ENCODE peak calls at places on chromosomes 11 and 22, in ten cellular contexts. H is choroid plexus epithelial cell, O is upper lobe of right lung, D is vagina, B is colonic mucosa, N is HCT116, Y is A549, R is uterus, K is skeletal muscle cell, U is mucosa of descending colon. Z is an unnamed sample.

GRCh38 chr11:69080361-69080973 is 31.7 kb downstream of the TPCN2 start:
- DNase-seq in H (no peak), O (no peak), D (no peak), B (no peak), N (no peak), Y (peak), R (no peak), K (no peak), U (no peak), Z (no peak)

GRCh38 chr11:19605500-19606371 is 106.9 kb upstream of the NAV2 start:
- DNase-seq in H (peak), O (no peak), D (peak), B (no peak), N (no peak), Y (no peak), R (no peak), K (peak), U (no peak), Z (no peak)

GRCh38 chr11:12179019-12179418 is 68.6 kb downstream of the MICAL2 start:
- DNase-seq in H (no peak), O (peak), D (no peak), B (peak), N (no peak), Y (no peak), R (no peak), K (no peak), U (peak), Z (peak)

GRCh38 chr11:130514316-130514715 is 65.9 kb downstream of the ADAMTS15 start:
- DNase-seq in H (peak), O (no peak), D (no peak), B (no peak), N (no peak), Y (no peak), R (no peak), K (peak), U (no peak), Z (no peak)

GRCh38 chr11:126914166-126914565 is 86.4 kb downstream of the KIRREL3 start:
- DNase-seq in H (no peak), O (no peak), D (no peak), B (no peak), N (no peak), Y (no peak), R (no peak), K (no peak), U (no peak), Z (no peak)

GRCh38 chr11:25981998-25982397 is 349.9 kb upstream of the ANO3 start:
- DNase-seq in H (peak), O (no peak), D (no peak), B (peak), N (no peak), Y (peak), R (no peak), K (peak), U (peak), Z (no peak)

GRCh38 chr11:134577801-134578200 is 165.8 kb upstream of the B3GAT1 start:
- DNase-seq in H (no peak), O (no peak), D (peak), B (no peak), N (no peak), Y (no peak), R (no peak), K (no peak), U (no peak), Z (no peak)

GRCh38 chr11:109971184-109971523 is 122.0 kb upstream of the ZC3H12C start:
- DNase-seq in H (peak), O (no peak), D (no peak), B (no peak), N (no peak), Y (no peak), R (no peak), K (peak), U (no peak), Z (no peak)

GRCh38 chr11:58580311-58580710 is 1.4 kb downstream of the ZFP91 start:
- DNase-seq in H (no peak), O (no peak), D (no peak), B (no peak), N (no peak), Y (no peak), R (no peak), K (no peak), U (no peak), Z (no peak)

GRCh38 chr11:22192289-22192641 is 620 bp upstream of the ANO5 start:
- DNase-seq in H (no peak), O (no peak), D (no peak), B (peak), N (no peak), Y (peak), R (no peak), K (no peak), U (peak), Z (no peak)

GRCh38 chr22:27476729-27477128 is 324.8 kb downstream of the MN1 start:
- DNase-seq in H (peak), O (no peak), D (no peak), B (no peak), N (peak), Y (peak), R (no peak), K (no peak), U (no peak), Z (no peak)

GRCh38 chr11:4636962-4637661 is at the start of gene OR51D1:
- DNase-seq in H (peak), O (peak), D (no peak), B (peak), N (peak), Y (peak), R (peak), K (peak), U (peak), Z (peak)

GRCh38 chr11:124798991-124799383 is 1.2 kb downstream of the MSANTD2 start:
- DNase-seq in H (peak), O (no peak), D (no peak), B (peak), N (no peak), Y (peak), R (no peak), K (no peak), U (peak), Z (no peak)

GRCh38 chr22:47112566-47112965 is 350.1 kb downstream of the TBC1D22A start:
- DNase-seq in H (no peak), O (no peak), D (no peak), B (no peak), N (no peak), Y (no peak), R (no peak), K (no peak), U (no peak), Z (no peak)

GRCh38 chr11:7871056-7871455 is 60.0 kb downstream of the OR10A6 start:
- DNase-seq in H (peak), O (no peak), D (no peak), B (no peak), N (no peak), Y (no peak), R (no peak), K (no peak), U (no peak), Z (no peak)

GRCh38 chr11:19258651-19259230 is 18.0 kb upstream of the E2F8 start:
- DNase-seq in H (no peak), O (no peak), D (no peak), B (no peak), N (no peak), Y (no peak), R (no peak), K (no peak), U (no peak), Z (no peak)

GRCh38 chr22:18056161-18056666 is 21.6 kb upstream of the PEX26 start:
- DNase-seq in H (peak), O (peak), D (no peak), B (no peak), N (no peak), Y (peak), R (no peak), K (no peak), U (peak), Z (no peak)

GRCh38 chr22:37631448-37632173 is 7.9 kb upstream of the SH3BP1 start:
- DNase-seq in H (no peak), O (no peak), D (no peak), B (no peak), N (no peak), Y (no peak), R (no peak), K (no peak), U (no peak), Z (no peak)

GRCh38 chr11:910044-910588 is 494 bp downstream of the CHID1 start:
- DNase-seq in H (no peak), O (no peak), D (no peak), B (no peak), N (no peak), Y (no peak), R (no peak), K (no peak), U (no peak), Z (no peak)

GRCh38 chr22:22929381-22930221 is 42.0 kb downstream of the IGLL5 start:
- DNase-seq in H (no peak), O (no peak), D (no peak), B (no peak), N (no peak), Y (no peak), R (no peak), K (no peak), U (no peak), Z (no peak)

GRCh38 chr22:48476599-48476998 is 1351.1 kb downstream of the BRD1 start:
- DNase-seq in H (no peak), O (peak), D (no peak), B (no peak), N (no peak), Y (no peak), R (no peak), K (no peak), U (no peak), Z (no peak)

GRCh38 chr22:20013382-20013871 is 3.2 kb downstream of the ARVCF start:
- DNase-seq in H (peak), O (peak), D (no peak), B (peak), N (no peak), Y (peak), R (peak), K (no peak), U (peak), Z (peak)

GRCh38 chr11:2751523-2752203 is 51.9 kb upstream of the KCNQ1OT1 start:
- DNase-seq in H (no peak), O (peak), D (no peak), B (no peak), N (no peak), Y (no peak), R (no peak), K (no peak), U (no peak), Z (peak)

GRCh38 chr22:28822930-28823481 is 22.6 kb upstream of the XBP1 start:
- DNase-seq in H (no peak), O (no peak), D (no peak), B (peak), N (no peak), Y (no peak), R (no peak), K (no peak), U (peak), Z (peak)

GRCh38 chr11:12539570-12539969 is 134.7 kb upstream of the TEAD1 start:
- DNase-seq in H (peak), O (no peak), D (no peak), B (no peak), N (no peak), Y (peak), R (no peak), K (peak), U (no peak), Z (no peak)

GRCh38 chr22:43885319-43885671 is 6.5 kb downstream of the PNPLA5 start:
- DNase-seq in H (no peak), O (no peak), D (no peak), B (no peak), N (no peak), Y (no peak), R (no peak), K (no peak), U (no peak), Z (no peak)
- H3K4me3 ChIP-seq in H (no peak), O (no peak), D (no peak), B (no peak), N (no peak), Y (no peak), R (no peak), K (no peak), U (no peak), Z (no peak)

GRCh38 chr11:66015936-66016792 is 4.4 kb downstream of the CST6 start:
- DNase-seq in H (no peak), O (no peak), D (no peak), B (no peak), N (no peak), Y (no peak), R (no peak), K (no peak), U (no peak), Z (no peak)

GRCh38 chr11:66013762-66014100 is 1.9 kb downstream of the CST6 start:
- DNase-seq in H (no peak), O (no peak), D (no peak), B (no peak), N (no peak), Y (no peak), R (no peak), K (no peak), U (no peak), Z (no peak)

GRCh38 chr11:66017354-66017753 is 5.5 kb downstream of the CST6 start:
- DNase-seq in H (no peak), O (no peak), D (no peak), B (no peak), N (no peak), Y (no peak), R (no peak), K (no peak), U (no peak), Z (no peak)

GRCh38 chr11:66016793-66017177 is 5.0 kb downstream of the CST6 start:
- DNase-seq in H (no peak), O (no peak), D (no peak), B (no peak), N (no peak), Y (no peak), R (no peak), K (no peak), U (no peak), Z (no peak)

DNA sequence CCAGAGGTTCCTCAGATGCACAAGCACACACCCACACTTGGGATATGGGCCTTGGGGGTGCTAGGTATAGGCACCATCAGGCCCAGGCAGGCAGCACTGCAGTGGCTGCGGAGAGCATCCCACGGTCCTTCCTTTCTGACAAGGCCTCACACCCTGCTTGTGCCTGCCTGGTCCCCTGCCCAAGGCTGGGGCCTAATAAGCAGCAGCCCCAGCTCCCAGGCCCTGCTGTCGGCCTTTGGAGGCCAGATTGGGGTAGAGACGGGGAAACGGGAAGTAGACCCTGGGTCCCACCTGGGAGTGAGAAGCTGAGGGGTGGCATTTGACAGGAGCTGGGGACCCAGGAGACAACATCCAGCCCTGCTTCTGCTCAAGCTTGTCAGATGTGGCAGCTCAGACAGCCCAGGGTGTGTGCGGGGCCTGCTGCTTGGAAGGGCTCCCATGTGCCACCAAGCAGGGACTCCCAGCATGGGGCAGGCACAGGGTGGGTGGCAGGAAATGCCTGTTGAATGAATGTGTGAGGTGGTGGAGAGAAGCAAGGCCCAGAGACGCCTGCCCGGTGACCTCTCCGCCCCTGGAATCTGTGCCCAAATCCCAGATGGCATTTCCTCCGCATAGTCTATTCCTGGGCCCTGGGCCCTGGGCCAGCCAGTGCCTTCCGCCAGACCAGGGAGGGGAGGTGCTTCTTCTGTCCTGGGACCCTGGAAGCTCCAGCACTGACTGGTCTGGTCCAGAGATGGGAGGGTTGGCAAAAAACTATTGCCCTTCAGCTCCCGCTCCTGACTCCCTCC is 3.5 kb downstream of the CST6 start:
- DNase-seq in H (no peak), O (no peak), D (no peak), B (no peak), N (peak), Y (no peak), R (no peak), K (no peak), U (no peak), Z (no peak)
- H3K4me3 ChIP-seq in H (no peak), O (no peak), D (no peak), B (no peak), N (peak), Y (no peak), R (no peak), K (no peak), U (no peak), Z (no peak)

GRCh38 chr22:50303848-50304527 is 3.5 kb downstream of the PLXNB2 start:
- DNase-seq in H (no peak), O (peak), D (no peak), B (peak), N (no peak), Y (peak), R (peak), K (no peak), U (peak), Z (peak)
- H3K4me3 ChIP-seq in H (peak), O (peak), D (peak), B (peak), N (peak), Y (peak), R (no peak), K (no peak), U (no peak), Z (no peak)

GRCh38 chr11:43575931-43576833 is 104.4 kb upstream of the HSD17B12 start:
- DNase-seq in H (no peak), O (no peak), D (no peak), B (no peak), N (no peak), Y (no peak), R (no peak), K (no peak), U (no peak), Z (no peak)

GRCh38 chr11:43573873-43574272 is 106.7 kb upstream of the HSD17B12 start:
- DNase-seq in H (no peak), O (no peak), D (no peak), B (no peak), N (no peak), Y (no peak), R (no peak), K (no peak), U (no peak), Z (no peak)

GRCh38 chr11:43573233-43573632 is 107.3 kb upstream of the HSD17B12 start:
- DNase-seq in H (peak), O (no peak), D (no peak), B (no peak), N (peak), Y (peak), R (no peak), K (no peak), U (peak), Z (no peak)

GRCh38 chr11:43576834-43577521 is 103.6 kb upstream of the HSD17B12 start:
- DNase-seq in H (peak), O (no peak), D (no peak), B (peak), N (peak), Y (peak), R (no peak), K (no peak), U (peak), Z (no peak)

DNA sequence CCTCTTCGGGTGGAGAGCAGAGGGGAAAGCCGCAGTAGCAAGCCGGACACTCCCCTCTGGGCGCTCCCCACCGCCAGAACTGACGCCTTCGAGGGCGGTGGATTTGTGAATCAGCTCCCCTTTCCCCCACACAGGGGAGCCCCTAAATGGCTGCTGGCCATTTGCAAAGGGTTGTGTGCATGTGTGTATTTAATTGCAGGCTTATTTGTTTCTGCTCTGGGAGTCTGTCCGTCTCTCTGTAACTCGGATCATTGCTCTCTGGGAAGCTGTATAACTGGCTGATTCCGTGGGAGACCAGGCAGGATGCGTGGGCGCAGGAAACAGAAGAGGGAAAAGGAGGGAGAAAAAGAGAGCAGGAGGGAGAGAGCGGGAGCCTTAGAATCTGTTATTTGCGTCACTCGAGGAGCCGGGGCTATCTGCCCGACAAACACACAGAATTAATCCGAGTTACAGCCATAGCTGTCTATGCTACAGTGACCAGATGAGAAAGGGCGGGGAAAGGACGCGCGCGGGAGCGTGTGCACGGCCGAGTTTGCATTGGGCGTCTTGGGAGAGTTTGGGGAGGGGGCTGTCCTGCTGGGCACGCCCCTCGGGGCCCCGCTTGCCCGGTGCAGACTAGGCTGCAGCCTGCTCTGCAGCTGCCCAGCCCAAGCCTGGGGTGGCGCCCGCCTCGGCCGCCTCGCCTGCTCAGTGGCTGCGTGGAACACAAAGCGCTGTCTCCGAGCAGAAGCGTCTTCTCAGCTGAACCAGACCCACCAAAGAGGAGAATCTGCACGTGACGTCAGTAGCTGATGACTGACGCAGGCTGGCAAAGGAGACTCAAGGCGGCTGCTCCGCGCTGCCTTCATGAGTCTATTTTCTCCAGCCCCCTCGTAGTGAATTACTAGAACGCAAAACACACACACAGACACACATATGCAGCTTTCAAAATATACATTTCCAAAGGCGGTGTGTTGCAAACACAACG is 105.3 kb upstream of the HSD17B12 start:
- DNase-seq in H (peak), O (no peak), D (no peak), B (no peak), N (no peak), Y (peak), R (no peak), K (peak), U (no peak), Z (no peak)
- H3K4me3 ChIP-seq in H (peak), O (peak), D (peak), B (no peak), N (no peak), Y (peak), R (peak), K (peak), U (no peak), Z (peak)

GRCh38 chr11:46306296-46306853 is 28.9 kb downstream of the CREB3L1 start:
- DNase-seq in H (no peak), O (no peak), D (no peak), B (no peak), N (no peak), Y (no peak), R (no peak), K (no peak), U (no peak), Z (no peak)
- H3K4me3 ChIP-seq in H (no peak), O (no peak), D (no peak), B (no peak), N (no peak), Y (no peak), R (no peak), K (no peak), U (no peak), Z (no peak)

GRCh38 chr11:66104057-66104638 is 34.1 kb downstream of the PACS1 start:
- DNase-seq in H (no peak), O (no peak), D (no peak), B (no peak), N (no peak), Y (no peak), R (no peak), K (no peak), U (no peak), Z (no peak)

GRCh38 chr11:66101055-66101454 is 31.0 kb downstream of the PACS1 start:
- DNase-seq in H (no peak), O (no peak), D (no peak), B (no peak), N (no peak), Y (no peak), R (no peak), K (no peak), U (no peak), Z (no peak)

GRCh38 chr11:66100272-66101037 is 30.4 kb downstream of the PACS1 start:
- DNase-seq in H (peak), O (peak), D (no peak), B (peak), N (no peak), Y (peak), R (peak), K (no peak), U (peak), Z (no peak)
- H3K4me3 ChIP-seq in H (no peak), O (no peak), D (no peak), B (no peak), N (no peak), Y (no peak), R (no peak), K (no peak), U (no peak), Z (no peak)

DNA sequence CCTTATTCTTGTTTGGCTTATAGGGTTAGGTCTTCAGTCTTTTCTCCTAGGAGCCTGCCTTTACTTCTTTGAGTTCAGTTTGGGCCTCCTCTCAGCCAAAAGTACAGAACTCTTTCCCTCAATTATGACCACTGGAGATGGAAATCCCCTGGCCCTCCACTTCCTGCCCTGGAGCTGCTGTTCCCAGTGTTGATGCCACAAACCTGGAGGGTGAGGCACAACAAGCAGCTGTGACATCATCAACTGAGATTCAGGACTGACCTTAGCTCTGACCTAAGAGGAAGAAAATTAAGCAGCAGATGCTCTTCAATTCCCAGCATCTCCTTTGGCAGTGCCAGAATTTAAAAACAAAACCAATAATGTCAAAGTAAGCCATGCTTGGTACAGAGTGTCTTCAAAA is 3.0 kb downstream of the ABTB2 start:
- DNase-seq in H (no peak), O (no peak), D (no peak), B (no peak), N (no peak), Y (peak), R (no peak), K (no peak), U (no peak), Z (no peak)
- H3K4me3 ChIP-seq in H (no peak), O (no peak), D (no peak), B (no peak), N (no peak), Y (peak), R (no peak), K (no peak), U (no peak), Z (no peak)